ENCODE peak calls at places on chromosomes 16 and 17, in four cellular contexts. D, I, F and O are unnamed samples. For H3K36me3 and H3K4me1, the result is how much of the 10 kb centered on the place peaks cover.

GRCh38 chr16:81097230-81097629 is 1.0 kb upstream of the GCSH start:
- DNase-seq in F (no peak), D (no peak), I (no peak), O (no peak)

GRCh38 chr16:50444546-50444945 is 75.8 kb upstream of the BRD7 start:
- DNase-seq in D (no peak), F (no peak), I (no peak), O (no peak)

GRCh38 chr17:61770043-61770442 is 93.3 kb downstream of the BRIP1 start:
- DNase-seq in F (peak), D (no peak), I (no peak), O (no peak)

GRCh38 chr17:40475234-40476210 is 25.9 kb downstream of the TNS4 start:
- DNase-seq in I (no peak), F (no peak), D (no peak), O (no peak)

GRCh38 chr17:55814377-55814776 is 63.5 kb downstream of the PCTP start:
- DNase-seq in D (no peak), I (no peak), F (no peak), O (no peak)

GRCh38 chr17:38693700-38694329 is 11.3 kb upstream of the MLLT6 start:
- DNase-seq in D (no peak), F (peak), I (no peak), O (peak)

GRCh38 chr17:2926019-2926650 is 129.9 kb downstream of the RAP1GAP2 start:
- DNase-seq in I (no peak), D (no peak), F (peak), O (no peak)

GRCh38 chr17:60604686-60605334 is 4.8 kb downstream of the PPM1D start:
- DNase-seq in D (no peak), F (peak), I (no peak), O (no peak)

GRCh38 chr17:74417178-74418045 is 14.5 kb upstream of the GPRC5C start:
- DNase-seq in D (no peak), F (no peak), I (no peak), O (peak)

GRCh38 chr16:67967183-67967955 is 1.1 kb downstream of the SLC12A4 start:
- DNase-seq in F (no peak), D (peak), I (peak), O (no peak)

GRCh38 chr16:85679870-85680269 is 8.9 kb downstream of the GINS2 start:
- DNase-seq in D (no peak), F (no peak), I (no peak), O (no peak)

GRCh38 chr16:24953721-24954120 is 61.4 kb downstream of the ARHGAP17 start:
- DNase-seq in F (no peak), D (no peak), I (no peak), O (no peak)

GRCh38 chr16:24954137-24954536 is 61.0 kb downstream of the ARHGAP17 start:
- DNase-seq in I (no peak), D (no peak), F (no peak), O (no peak)

GRCh38 chr16:24955975-24956731 is 59.0 kb downstream of the ARHGAP17 start:
- DNase-seq in F (no peak), D (no peak), I (no peak), O (no peak)

GRCh38 chr16:24946155-24946554 is 69.0 kb downstream of the ARHGAP17 start:
- DNase-seq in I (peak), F (no peak), D (no peak), O (no peak)

GRCh38 chr16:24950275-24950674 is 64.9 kb downstream of the ARHGAP17 start:
- DNase-seq in I (no peak), F (peak), D (no peak), O (peak)
- H3K36me3 ChIP-seq in I (half or more), F (half or more), D (under half), O (half or more)

DNA sequence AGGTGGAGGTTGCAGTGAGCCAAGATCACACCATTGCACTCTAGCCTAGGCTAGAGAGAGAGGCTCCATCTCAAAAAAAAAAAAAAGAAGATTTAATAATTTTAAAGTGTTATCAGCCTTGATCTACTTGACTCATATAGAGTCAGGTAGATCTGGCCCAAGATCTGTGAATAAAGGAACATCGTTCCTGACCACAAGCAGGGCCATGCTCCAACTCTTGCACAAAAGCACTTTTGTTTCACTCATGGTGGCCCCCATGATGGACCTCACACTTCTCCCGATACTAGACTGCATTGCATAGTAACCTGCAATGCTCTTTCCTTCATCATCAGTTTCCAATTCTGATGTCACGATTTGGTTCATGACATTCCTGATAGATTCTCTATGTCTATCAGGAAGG is 5.2 kb upstream of the MYH11 start:
- DNase-seq in I (no peak), D (no peak), F (no peak), O (no peak)
- H3K4me1 ChIP-seq in I (under half), D (under half), F (under half), O (under half)

GRCh38 chr16:1637526-1637925 is 25.4 kb downstream of the CRAMP1 start:
- DNase-seq in D (no peak), I (no peak), F (no peak), O (no peak)
- H3K36me3 ChIP-seq in D (half or more), I (under half), F (half or more), O (half or more)

GRCh38 chr16:2828876-2829430 is 1.1 kb upstream of the ZG16B start:
- DNase-seq in I (no peak), F (no peak), D (no peak), O (no peak)
- H3K4me1 ChIP-seq in I (under half), F (under half), D (under half), O (under half)

DNA sequence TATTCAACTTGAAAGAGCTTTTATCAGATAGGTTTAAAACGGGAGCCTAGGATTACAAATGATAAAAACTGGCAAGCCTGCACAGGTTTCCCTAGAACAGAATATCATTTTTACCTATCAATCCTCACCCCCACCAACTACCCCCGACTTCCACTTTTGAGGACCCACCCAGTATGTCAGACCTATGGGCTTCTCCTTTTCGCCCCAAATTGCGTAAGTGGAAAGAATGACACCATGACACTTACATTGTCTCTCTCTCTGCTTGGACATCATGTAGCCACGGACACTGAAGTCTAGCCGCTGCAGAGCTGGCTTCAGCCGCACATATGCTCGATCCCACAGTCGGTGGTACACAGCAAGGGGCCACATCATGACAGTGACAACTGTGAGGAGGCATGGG is 7.4 kb upstream of the PSMC3IP start:
- DNase-seq in I (no peak), D (no peak), F (no peak), O (no peak)
- H3K36me3 ChIP-seq in I (half or more), D (half or more), F (half or more), O (under half)

DNA sequence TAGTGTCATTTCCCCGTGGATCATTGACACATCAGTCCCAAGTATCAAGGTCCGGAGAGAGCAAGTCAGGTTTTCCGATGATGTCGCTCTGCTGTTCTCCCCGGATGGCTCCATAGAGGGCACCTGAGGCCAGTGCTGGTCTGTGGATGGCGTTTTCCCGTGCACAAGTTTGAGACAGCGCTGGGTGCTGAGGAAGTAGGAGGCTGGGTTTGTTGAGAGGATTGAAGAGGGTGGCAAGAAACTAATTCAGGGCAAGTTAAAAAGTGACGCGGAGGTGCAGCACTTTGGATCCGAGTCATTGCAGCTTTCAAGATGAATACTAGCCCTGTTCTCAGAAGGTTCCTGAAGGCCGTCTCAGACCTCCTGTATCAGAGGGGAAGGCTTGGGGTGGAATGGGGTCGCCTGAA is 7.7 kb downstream of the NUBP1 start:
- DNase-seq in I (no peak), F (no peak), D (no peak), O (no peak)
- H3K4me1 ChIP-seq in I (under half), F (under half), D (under half), O (under half)

DNA sequence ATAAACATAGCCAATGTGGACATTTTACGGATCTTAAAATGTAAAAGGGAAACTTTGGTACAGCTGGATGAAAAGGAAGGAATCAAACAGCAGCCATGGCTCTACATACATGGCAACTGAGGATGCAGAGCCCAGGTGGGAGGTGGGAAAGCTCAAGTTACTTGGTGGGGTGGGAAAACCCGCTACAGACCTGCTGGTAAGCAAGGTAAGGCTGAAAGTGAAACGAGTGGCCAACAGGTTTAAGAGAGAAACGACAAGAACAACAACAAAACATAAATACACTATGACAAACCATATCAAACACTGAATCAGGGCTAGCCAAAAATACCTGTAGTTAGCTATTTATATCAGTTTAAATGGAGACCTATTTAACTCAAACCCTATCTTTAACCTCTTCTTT is 185.3 kb downstream of the CEP112 start:
- DNase-seq in D (no peak), I (no peak), F (no peak), O (no peak)
- H3K36me3 ChIP-seq in D (under half), I (under half), F (under half), O (under half)

GRCh38 chr16:76835319-76835718 is 355.7 kb upstream of the MON1B start:
- DNase-seq in D (no peak), F (no peak), I (no peak), O (no peak)

GRCh38 chr16:76837872-76838271 is 353.1 kb upstream of the MON1B start:
- DNase-seq in D (no peak), F (no peak), I (no peak), O (no peak)
- H3K4me1 ChIP-seq in D (under half), F (under half), I (under half), O (under half)